ENCODE peak calls at places on chromosomes 13 and 19, in nine cellular contexts. One of them, this sample, is unnamed.

GRCh38 chr19:54473071-54473941 is at the start of gene CDC42EP5:
- DNase-seq in body of pancreas: peak; percentile 54
- DNase-seq in fibroblast of pulmonary artery: peak; percentile 90
- DNase-seq in Panc1: no peak
- DNase-seq in PC-9: no peak
- DNase-seq in keratinocyte: no peak
- DNase-seq in thoracic aorta: no peak
- DNase-seq in cardiac muscle cell: peak; percentile 95
- DNase-seq in fibroblast of mammary gland: peak; percentile 78
- DNase-seq in this sample: peak; percentile 90

GRCh38 chr19:13143135-13143534 is 7.0 kb downstream of the STX10 start:
- DNase-seq in body of pancreas: no peak
- DNase-seq in fibroblast of pulmonary artery: peak; percentile 69
- DNase-seq in Panc1: no peak
- DNase-seq in PC-9: peak; percentile 94
- DNase-seq in keratinocyte: no peak
- DNase-seq in thoracic aorta: no peak
- DNase-seq in cardiac muscle cell: peak; percentile 77
- DNase-seq in fibroblast of mammary gland: peak; percentile 86
- DNase-seq in this sample: peak; percentile 79

GRCh38 chr13:99087954-99088491 is 110.2 kb upstream of the DOCK9 start:
- DNase-seq in body of pancreas: peak; percentile 22
- DNase-seq in fibroblast of pulmonary artery: no peak
- DNase-seq in Panc1: no peak
- DNase-seq in PC-9: peak; percentile 77
- DNase-seq in keratinocyte: peak; percentile 7
- DNase-seq in thoracic aorta: no peak
- DNase-seq in cardiac muscle cell: no peak
- DNase-seq in fibroblast of mammary gland: no peak
- DNase-seq in this sample: no peak

GRCh38 chr19:13633109-13633508 is 126.8 kb upstream of the CACNA1A start:
- DNase-seq in body of pancreas: peak; percentile 36
- DNase-seq in fibroblast of pulmonary artery: no peak
- DNase-seq in Panc1: no peak
- DNase-seq in PC-9: no peak
- DNase-seq in keratinocyte: no peak
- DNase-seq in thoracic aorta: no peak
- DNase-seq in cardiac muscle cell: peak; percentile 13
- DNase-seq in fibroblast of mammary gland: peak; percentile 58
- DNase-seq in this sample: no peak

GRCh38 chr19:531753-532571 is at the start of gene CDC34:
- DNase-seq in body of pancreas: no peak
- DNase-seq in fibroblast of pulmonary artery: no peak
- DNase-seq in Panc1: no peak
- DNase-seq in PC-9: no peak
- DNase-seq in keratinocyte: no peak
- DNase-seq in thoracic aorta: no peak
- DNase-seq in cardiac muscle cell: no peak
- DNase-seq in fibroblast of mammary gland: no peak
- DNase-seq in this sample: no peak

GRCh38 chr13:89687066-89687465 is 1660.4 kb upstream of the MIR17HG start:
- DNase-seq in body of pancreas: no peak
- DNase-seq in fibroblast of pulmonary artery: no peak
- DNase-seq in Panc1: no peak
- DNase-seq in PC-9: no peak
- DNase-seq in keratinocyte: no peak
- DNase-seq in thoracic aorta: no peak
- DNase-seq in cardiac muscle cell: no peak
- DNase-seq in fibroblast of mammary gland: peak; percentile 8
- DNase-seq in this sample: no peak

GRCh38 chr19:44649578-44650145 is 6.0 kb downstream of the PVR start:
- DNase-seq in body of pancreas: peak; percentile 37
- DNase-seq in fibroblast of pulmonary artery: no peak
- DNase-seq in Panc1: no peak
- DNase-seq in PC-9: no peak
- DNase-seq in keratinocyte: no peak
- DNase-seq in thoracic aorta: no peak
- DNase-seq in cardiac muscle cell: no peak
- DNase-seq in fibroblast of mammary gland: no peak
- DNase-seq in this sample: no peak

GRCh38 chr13:29548722-29549446 is 46.6 kb downstream of the SLC7A1 start:
- DNase-seq in body of pancreas: peak; percentile 53
- DNase-seq in fibroblast of pulmonary artery: peak; percentile 39
- DNase-seq in Panc1: no peak
- DNase-seq in PC-9: no peak
- DNase-seq in keratinocyte: no peak
- DNase-seq in thoracic aorta: no peak
- DNase-seq in cardiac muscle cell: peak; percentile 26
- DNase-seq in fibroblast of mammary gland: no peak
- DNase-seq in this sample: peak; percentile 46

GRCh38 chr13:70842062-70842644 is 733.9 kb upstream of the KLHL1 start:
- DNase-seq in body of pancreas: no peak
- DNase-seq in fibroblast of pulmonary artery: no peak
- DNase-seq in Panc1: no peak
- DNase-seq in PC-9: no peak
- DNase-seq in keratinocyte: no peak
- DNase-seq in thoracic aorta: no peak
- DNase-seq in cardiac muscle cell: no peak
- DNase-seq in fibroblast of mammary gland: no peak
- DNase-seq in this sample: no peak

GRCh38 chr13:40130871-40131636 is 475.6 kb downstream of the COG6 start:
- DNase-seq in body of pancreas: no peak
- DNase-seq in fibroblast of pulmonary artery: peak; percentile 66
- DNase-seq in Panc1: no peak
- DNase-seq in PC-9: peak; percentile 66
- DNase-seq in keratinocyte: no peak
- DNase-seq in thoracic aorta: no peak
- DNase-seq in cardiac muscle cell: peak; percentile 53
- DNase-seq in fibroblast of mammary gland: peak; percentile 93
- DNase-seq in this sample: peak; percentile 9

GRCh38 chr19:1904385-1905070 is 671 bp upstream of the ADAT3 start:
- DNase-seq in body of pancreas: peak; percentile 82
- DNase-seq in fibroblast of pulmonary artery: no peak
- DNase-seq in Panc1: no peak
- DNase-seq in PC-9: peak; percentile 90
- DNase-seq in keratinocyte: peak; percentile 77
- DNase-seq in thoracic aorta: no peak
- DNase-seq in cardiac muscle cell: peak; percentile 36
- DNase-seq in fibroblast of mammary gland: no peak
- DNase-seq in this sample: no peak

GRCh38 chr13:113369189-113369588 is 5.3 kb upstream of the GRTP1 start:
- DNase-seq in body of pancreas: no peak
- DNase-seq in fibroblast of pulmonary artery: no peak
- DNase-seq in Panc1: no peak
- DNase-seq in PC-9: no peak
- DNase-seq in keratinocyte: no peak
- DNase-seq in thoracic aorta: no peak
- DNase-seq in cardiac muscle cell: no peak
- DNase-seq in fibroblast of mammary gland: no peak
- DNase-seq in this sample: no peak

GRCh38 chr13:43304945-43305344 is 281.6 kb downstream of the DNAJC15 start:
- DNase-seq in body of pancreas: no peak
- DNase-seq in fibroblast of pulmonary artery: no peak
- DNase-seq in Panc1: no peak
- DNase-seq in PC-9: no peak
- DNase-seq in keratinocyte: no peak
- DNase-seq in thoracic aorta: no peak
- DNase-seq in cardiac muscle cell: no peak
- DNase-seq in fibroblast of mammary gland: no peak
- DNase-seq in this sample: no peak
- TF ChIP-seq CTCF in body of pancreas: no peak
- TF ChIP-seq CTCF in fibroblast of pulmonary artery: peak; percentile 3
- TF ChIP-seq CTCF in Panc1: peak; percentile 33
- TF ChIP-seq CTCF in PC-9: no peak
- TF ChIP-seq CTCF in keratinocyte: peak; percentile 8
- TF ChIP-seq CTCF in thoracic aorta: no peak
- TF ChIP-seq CTCF in cardiac muscle cell: no peak
- TF ChIP-seq CTCF in fibroblast of mammary gland: no peak
- TF ChIP-seq CTCF in this sample: no peak

DNA sequence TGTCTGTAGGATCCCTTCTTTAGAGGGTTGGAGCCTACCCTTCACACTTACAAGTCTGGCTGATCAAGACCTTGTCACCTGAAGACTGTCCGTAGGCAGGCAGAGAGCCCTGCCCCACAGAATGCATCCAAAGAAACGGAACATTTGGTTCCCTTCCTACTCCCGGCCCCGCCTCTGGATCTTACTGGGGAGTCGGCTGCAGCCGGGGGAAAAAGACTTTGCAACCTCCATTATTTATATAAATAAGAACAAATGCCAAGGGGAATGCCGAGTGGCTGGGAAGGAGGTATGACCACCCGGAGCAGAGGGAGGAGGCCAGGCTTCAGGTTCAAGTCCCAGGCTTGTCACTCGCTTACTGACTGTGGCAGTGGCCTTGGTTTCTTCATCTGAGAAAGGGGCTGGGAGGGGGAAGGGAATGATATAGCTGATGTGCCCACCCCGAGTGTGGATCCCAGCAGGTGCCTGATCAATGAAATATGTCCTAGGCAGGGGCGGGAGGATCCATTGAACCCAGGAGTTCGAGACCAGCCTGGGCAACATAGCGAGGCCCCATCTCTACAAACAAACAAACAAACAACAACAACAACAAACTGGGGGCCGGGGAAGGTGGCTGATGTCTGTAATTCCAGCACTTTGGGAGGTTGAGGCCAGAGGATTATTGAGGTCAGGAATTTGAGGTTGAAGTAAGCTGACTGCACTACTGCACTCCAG is 48.7 kb downstream of the RFX2 start:
- DNase-seq in body of pancreas: no peak
- DNase-seq in fibroblast of pulmonary artery: no peak
- DNase-seq in Panc1: no peak
- DNase-seq in PC-9: no peak
- DNase-seq in keratinocyte: no peak
- DNase-seq in thoracic aorta: no peak
- DNase-seq in cardiac muscle cell: no peak
- DNase-seq in fibroblast of mammary gland: no peak
- DNase-seq in this sample: no peak
- H3K4me3 ChIP-seq in body of pancreas: no peak overlapping the region
- H3K4me3 ChIP-seq in fibroblast of pulmonary artery: no peak overlapping the region
- H3K4me3 ChIP-seq in Panc1: no peak overlapping the region
- H3K4me3 ChIP-seq in PC-9: no peak overlapping the region
- H3K4me3 ChIP-seq in keratinocyte: peak overlapping the region; percentile 15
- H3K4me3 ChIP-seq in thoracic aorta: peak overlapping the region; percentile 3
- H3K4me3 ChIP-seq in cardiac muscle cell: no peak overlapping the region
- H3K4me3 ChIP-seq in fibroblast of mammary gland: no peak overlapping the region
- H3K4me3 ChIP-seq in this sample: no peak overlapping the region

DNA sequence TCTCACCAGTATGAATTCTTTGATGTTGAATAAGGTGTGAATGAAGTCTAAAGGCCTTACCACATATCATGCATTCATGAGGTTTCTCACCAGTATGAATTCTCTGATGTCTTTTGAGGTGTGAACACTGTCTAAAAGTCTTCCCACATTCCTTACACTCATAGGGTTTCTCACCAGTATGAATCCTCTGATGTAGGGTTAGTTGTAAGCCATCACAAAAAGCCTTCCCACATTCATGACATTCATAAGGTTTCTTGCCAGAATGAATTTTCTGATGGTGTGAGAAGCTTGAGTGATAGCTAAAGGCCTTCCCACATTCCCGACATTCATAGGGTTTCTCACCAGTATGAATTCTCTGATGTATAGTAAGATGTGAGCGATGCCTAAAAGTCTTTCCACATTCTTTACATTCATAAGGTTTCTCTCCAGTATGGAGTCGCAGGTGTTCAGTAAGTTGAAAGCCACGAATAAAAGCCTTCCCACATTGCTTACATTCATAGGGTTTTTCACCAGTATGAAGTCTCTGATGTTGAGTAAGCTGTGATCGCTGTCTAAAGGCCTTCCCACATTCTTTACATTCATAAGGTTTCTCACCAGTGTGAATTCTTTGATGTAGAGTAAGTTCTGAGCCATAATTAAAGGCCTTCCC is 27.7 kb downstream of the ZNF461 start:
- DNase-seq in body of pancreas: no peak
- DNase-seq in fibroblast of pulmonary artery: peak; percentile 7
- DNase-seq in Panc1: no peak
- DNase-seq in PC-9: no peak
- DNase-seq in keratinocyte: no peak
- DNase-seq in thoracic aorta: no peak
- DNase-seq in cardiac muscle cell: peak; percentile 5
- DNase-seq in fibroblast of mammary gland: peak; percentile 10
- DNase-seq in this sample: no peak
- TF ChIP-seq CTCF in body of pancreas: no peak
- TF ChIP-seq CTCF in fibroblast of pulmonary artery: no peak
- TF ChIP-seq CTCF in Panc1: no peak
- TF ChIP-seq CTCF in PC-9: no peak
- TF ChIP-seq CTCF in keratinocyte: no peak
- TF ChIP-seq CTCF in thoracic aorta: no peak
- TF ChIP-seq CTCF in cardiac muscle cell: no peak
- TF ChIP-seq CTCF in fibroblast of mammary gland: no peak
- TF ChIP-seq CTCF in this sample: no peak

GRCh38 chr19:41928221-41928683 is at the start of gene ERFL:
- DNase-seq in body of pancreas: no peak
- DNase-seq in fibroblast of pulmonary artery: no peak
- DNase-seq in Panc1: no peak
- DNase-seq in PC-9: no peak
- DNase-seq in keratinocyte: no peak
- DNase-seq in thoracic aorta: no peak
- DNase-seq in cardiac muscle cell: no peak
- DNase-seq in fibroblast of mammary gland: no peak
- DNase-seq in this sample: no peak

GRCh38 chr19:41928754-41929535 is 696 bp upstream of the ERFL start:
- DNase-seq in body of pancreas: peak; percentile 33
- DNase-seq in fibroblast of pulmonary artery: no peak
- DNase-seq in Panc1: no peak
- DNase-seq in PC-9: no peak
- DNase-seq in keratinocyte: no peak
- DNase-seq in thoracic aorta: no peak
- DNase-seq in cardiac muscle cell: no peak
- DNase-seq in fibroblast of mammary gland: no peak
- DNase-seq in this sample: no peak

GRCh38 chr19:41930926-41931592 is 2.8 kb upstream of the ERFL start:
- DNase-seq in body of pancreas: no peak
- DNase-seq in fibroblast of pulmonary artery: no peak
- DNase-seq in Panc1: no peak
- DNase-seq in PC-9: no peak
- DNase-seq in keratinocyte: no peak
- DNase-seq in thoracic aorta: no peak
- DNase-seq in cardiac muscle cell: no peak
- DNase-seq in fibroblast of mammary gland: no peak
- DNase-seq in this sample: no peak

GRCh38 chr19:41929536-41930071 is 1.4 kb upstream of the ERFL start:
- DNase-seq in body of pancreas: no peak
- DNase-seq in fibroblast of pulmonary artery: no peak
- DNase-seq in Panc1: no peak
- DNase-seq in PC-9: no peak
- DNase-seq in keratinocyte: no peak
- DNase-seq in thoracic aorta: no peak
- DNase-seq in cardiac muscle cell: no peak
- DNase-seq in fibroblast of mammary gland: no peak
- DNase-seq in this sample: no peak

GRCh38 chr19:41930322-41930722 is 2.1 kb upstream of the ERFL start:
- DNase-seq in body of pancreas: no peak
- DNase-seq in fibroblast of pulmonary artery: no peak
- DNase-seq in Panc1: no peak
- DNase-seq in PC-9: no peak
- DNase-seq in keratinocyte: no peak
- DNase-seq in thoracic aorta: no peak
- DNase-seq in cardiac muscle cell: no peak
- DNase-seq in fibroblast of mammary gland: no peak
- DNase-seq in this sample: no peak
- H3K4me3 ChIP-seq in body of pancreas: no peak overlapping the region
- H3K4me3 ChIP-seq in fibroblast of pulmonary artery: no peak overlapping the region
- H3K4me3 ChIP-seq in Panc1: no peak overlapping the region
- H3K4me3 ChIP-seq in PC-9: no peak overlapping the region
- H3K4me3 ChIP-seq in keratinocyte: no peak overlapping the region
- H3K4me3 ChIP-seq in thoracic aorta: no peak overlapping the region
- H3K4me3 ChIP-seq in cardiac muscle cell: no peak overlapping the region
- H3K4me3 ChIP-seq in fibroblast of mammary gland: no peak overlapping the region
- H3K4me3 ChIP-seq in this sample: no peak overlapping the region